ENCODE peak calls at places on chromosomes 2 and 18, in six cellular contexts. One of them, this sample, is unnamed.
A peak's percentile ranks its signal among the peaks of the same experiment; 100 is the strongest.

GRCh38 chr2:152335851-152336102 is 803 bp downstream of the FMNL2 start:
- DNase-seq in suprapubic skin: no peak
- DNase-seq in body of pancreas: peak; percentile 4
- DNase-seq in K562: no peak
- DNase-seq in ovary: peak; percentile 29
- DNase-seq in transverse colon: no peak
- DNase-seq in this sample: no peak

GRCh38 chr2:112019510-112019909 is 35.6 kb upstream of the TMEM87B start:
- DNase-seq in ovary: no peak
- DNase-seq in transverse colon: no peak
- DNase-seq in suprapubic skin: no peak
- DNase-seq in K562: no peak
- DNase-seq in body of pancreas: no peak
- DNase-seq in this sample: no peak

GRCh38 chr2:201980946-201981345 is 52.7 kb upstream of the FZD7 start:
- DNase-seq in ovary: no peak
- DNase-seq in transverse colon: no peak
- DNase-seq in K562: no peak
- DNase-seq in suprapubic skin: no peak
- DNase-seq in body of pancreas: no peak
- DNase-seq in this sample: no peak

GRCh38 chr18:32438173-32438572 is 32.5 kb downstream of the GAREM1 start:
- DNase-seq in transverse colon: no peak
- DNase-seq in K562: no peak
- DNase-seq in body of pancreas: no peak
- DNase-seq in suprapubic skin: no peak
- DNase-seq in ovary: peak; percentile 16
- DNase-seq in this sample: no peak

GRCh38 chr2:190961918-190962487 is 52.0 kb downstream of the STAT1 start:
- DNase-seq in transverse colon: no peak
- DNase-seq in suprapubic skin: no peak
- DNase-seq in K562: no peak
- DNase-seq in body of pancreas: no peak
- DNase-seq in ovary: no peak
- DNase-seq in this sample: no peak

GRCh38 chr2:151632993-151633592 is 101.2 kb downstream of the NEB start:
- DNase-seq in K562: no peak
- DNase-seq in body of pancreas: no peak
- DNase-seq in transverse colon: no peak
- DNase-seq in ovary: no peak
- DNase-seq in suprapubic skin: no peak
- DNase-seq in this sample: peak; percentile 15

GRCh38 chr18:79556829-79557585 is 122.6 kb upstream of the CTDP1 start:
- DNase-seq in body of pancreas: no peak
- DNase-seq in K562: no peak
- DNase-seq in transverse colon: no peak
- DNase-seq in ovary: peak; percentile 11
- DNase-seq in suprapubic skin: peak; percentile 71
- DNase-seq in this sample: no peak

GRCh38 chr2:10245021-10245420 is 57.7 kb upstream of the HPCAL1 start:
- DNase-seq in transverse colon: no peak
- DNase-seq in suprapubic skin: no peak
- DNase-seq in K562: no peak
- DNase-seq in body of pancreas: no peak
- DNase-seq in ovary: no peak
- DNase-seq in this sample: no peak

GRCh38 chr2:10787176-10787968 is 25.2 kb downstream of the PDIA6 start:
- DNase-seq in body of pancreas: no peak
- DNase-seq in ovary: no peak
- DNase-seq in K562: peak; percentile 39
- DNase-seq in suprapubic skin: no peak
- DNase-seq in transverse colon: peak; percentile 39
- DNase-seq in this sample: peak; percentile 47

GRCh38 chr2:234873828-234874173 is 78.0 kb upstream of the SH3BP4 start:
- DNase-seq in suprapubic skin: no peak
- DNase-seq in ovary: no peak
- DNase-seq in transverse colon: peak; percentile 12
- DNase-seq in body of pancreas: peak; percentile 38
- DNase-seq in K562: no peak
- DNase-seq in this sample: no peak

GRCh38 chr2:60549250-60550150 is 4.0 kb downstream of the BCL11A start:
- DNase-seq in ovary: no peak
- DNase-seq in body of pancreas: no peak
- DNase-seq in transverse colon: peak; percentile 46
- DNase-seq in K562: no peak
- DNase-seq in suprapubic skin: peak; percentile 79
- DNase-seq in this sample: peak; percentile 61

GRCh38 chr2:60512641-60513040 is 40.8 kb downstream of the BCL11A start:
- DNase-seq in body of pancreas: no peak
- DNase-seq in K562: no peak
- DNase-seq in transverse colon: no peak
- DNase-seq in suprapubic skin: no peak
- DNase-seq in ovary: no peak
- DNase-seq in this sample: no peak

DNA sequence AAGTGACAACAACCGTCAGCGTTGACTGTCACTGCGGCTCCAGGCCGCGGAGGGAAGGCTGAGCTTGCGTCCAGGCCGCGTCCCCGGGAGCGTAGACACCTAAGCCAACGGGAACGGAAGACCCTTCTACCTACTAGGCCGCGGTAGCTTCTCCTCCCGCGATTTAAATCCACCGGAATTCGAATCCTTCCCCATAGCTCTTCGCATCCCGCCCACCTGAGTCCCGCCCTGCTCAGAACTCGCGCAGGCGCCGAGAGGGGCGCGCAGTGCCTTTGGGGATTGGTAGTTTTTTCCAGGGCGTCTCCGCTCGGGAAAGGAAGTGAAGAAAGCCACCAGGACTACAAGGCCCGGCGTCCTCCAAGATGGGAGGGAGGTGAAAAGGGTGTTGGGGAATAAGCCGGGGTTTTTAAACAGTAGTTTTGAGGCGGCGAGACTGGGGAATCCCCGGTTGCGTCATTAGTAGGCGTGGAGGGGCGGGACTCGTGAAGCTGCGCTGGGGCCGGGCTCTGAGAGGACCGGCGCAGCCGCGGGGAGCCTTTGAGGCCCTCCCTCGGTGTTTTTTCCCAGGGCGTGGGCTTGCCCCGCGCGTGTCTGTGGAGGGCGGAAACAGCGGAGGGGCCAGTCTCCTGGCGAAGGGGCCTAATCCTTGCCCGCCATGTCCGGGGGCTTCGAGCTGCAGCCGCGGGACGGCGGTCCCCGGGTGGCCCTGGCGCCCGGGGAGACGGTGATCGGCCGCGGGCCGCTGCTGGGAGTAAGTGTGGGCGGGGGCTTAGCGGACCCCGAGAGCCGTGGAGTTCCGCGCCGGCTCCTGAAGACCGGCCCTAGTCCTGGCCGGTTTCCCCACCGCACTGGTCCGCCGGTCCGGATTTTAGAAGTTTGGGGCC is at the start of the genes APLF and FBXO48:
- DNase-seq in body of pancreas: peak; percentile 99
- DNase-seq in ovary: peak; percentile 98
- DNase-seq in K562: peak; percentile 91
- DNase-seq in transverse colon: peak; percentile 99
- DNase-seq in suprapubic skin: peak; percentile 98
- DNase-seq in this sample: peak; percentile 99
- TF ChIP-seq POLR2A in body of pancreas: peak; percentile 84
- TF ChIP-seq POLR2A in ovary: peak; percentile 56
- TF ChIP-seq POLR2A in K562: peak; percentile 79
- TF ChIP-seq POLR2A in transverse colon: peak; percentile 72
- TF ChIP-seq POLR2A in suprapubic skin: no peak
- TF ChIP-seq POLR2A in this sample: peak; percentile 83

DNA sequence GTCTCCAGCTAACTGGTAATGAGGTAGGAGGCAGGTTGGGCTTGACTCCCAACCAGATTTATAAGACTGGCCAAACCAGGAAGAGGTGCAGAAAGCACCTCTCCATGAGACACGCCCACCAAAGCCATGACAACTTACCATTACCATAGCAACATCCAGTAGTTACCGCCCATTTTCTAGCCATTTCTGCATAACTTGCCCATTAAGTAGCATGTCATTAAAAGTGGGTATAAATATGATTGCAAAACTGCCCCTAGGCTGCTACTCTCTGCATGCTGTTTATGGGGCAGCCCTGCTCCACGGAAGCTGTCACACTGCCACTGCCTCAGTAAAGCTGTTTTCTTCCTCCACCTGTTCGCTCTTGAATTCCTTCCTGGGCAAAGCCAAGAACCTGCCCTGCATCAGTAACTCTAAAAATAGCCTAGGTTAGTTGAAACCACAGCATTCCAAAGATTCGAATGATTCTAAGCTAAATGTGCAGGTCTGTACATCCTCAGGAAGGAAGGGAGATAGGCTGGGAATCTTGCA is 131.9 kb downstream of the ATL2 start:
- DNase-seq in transverse colon: no peak
- DNase-seq in body of pancreas: no peak
- DNase-seq in suprapubic skin: no peak
- DNase-seq in K562: no peak
- DNase-seq in ovary: no peak
- DNase-seq in this sample: no peak
- TF ChIP-seq POLR2A in transverse colon: no peak
- TF ChIP-seq POLR2A in body of pancreas: no peak
- TF ChIP-seq POLR2A in suprapubic skin: no peak
- TF ChIP-seq POLR2A in K562: no peak
- TF ChIP-seq POLR2A in ovary: no peak
- TF ChIP-seq POLR2A in this sample: no peak

DNA sequence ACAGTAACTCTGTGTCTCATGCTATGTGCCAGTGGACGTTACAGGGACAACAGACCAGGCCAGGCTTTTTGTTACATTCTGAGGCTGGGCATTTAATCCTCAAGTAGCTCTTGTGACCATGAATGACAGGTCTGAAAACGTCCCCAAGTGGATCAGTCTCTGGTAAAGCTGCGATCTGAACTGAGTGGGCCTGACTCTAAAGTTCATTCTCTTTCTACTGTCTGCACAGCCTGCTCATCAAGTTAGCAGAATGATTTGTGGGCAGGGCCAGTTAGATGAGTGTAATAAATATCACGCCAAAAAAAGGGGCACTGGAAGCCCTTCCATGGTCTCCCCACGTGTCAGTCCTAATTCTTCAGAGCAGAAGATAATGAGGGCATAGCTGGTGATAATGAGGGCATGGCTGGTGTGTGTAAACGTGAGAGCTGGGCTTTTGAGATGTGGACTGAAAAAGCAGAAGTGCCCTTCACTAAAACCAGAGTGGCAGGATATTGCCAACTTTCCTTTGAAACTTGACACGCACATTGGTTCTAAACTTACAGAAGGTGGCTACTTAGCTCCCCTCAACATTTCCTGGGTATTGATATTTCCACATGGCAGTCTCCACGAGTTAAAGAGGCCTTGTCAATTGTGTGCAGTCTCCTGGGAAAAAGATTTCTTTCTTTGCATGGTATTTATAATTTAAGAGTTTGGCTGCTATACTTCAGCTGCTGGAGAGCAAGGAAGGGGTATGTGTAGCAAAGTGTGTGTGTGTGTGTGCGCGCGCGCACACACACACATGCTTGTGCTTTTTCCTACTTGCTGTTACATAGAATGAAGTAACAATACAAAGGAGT is 72.7 kb upstream of the LYPD6B start:
- DNase-seq in body of pancreas: no peak
- DNase-seq in suprapubic skin: no peak
- DNase-seq in K562: no peak
- DNase-seq in ovary: no peak
- DNase-seq in transverse colon: no peak
- DNase-seq in this sample: no peak
- TF ChIP-seq POLR2A in body of pancreas: no peak
- TF ChIP-seq POLR2A in suprapubic skin: no peak
- TF ChIP-seq POLR2A in K562: no peak
- TF ChIP-seq POLR2A in ovary: no peak
- TF ChIP-seq POLR2A in transverse colon: no peak
- TF ChIP-seq POLR2A in this sample: no peak

GRCh38 chr18:75209129-75209951 is at the start of gene PTGR3:
- DNase-seq in ovary: peak; percentile 86
- DNase-seq in suprapubic skin: peak; percentile 93
- DNase-seq in transverse colon: peak; percentile 87
- DNase-seq in K562: peak; percentile 84
- DNase-seq in body of pancreas: peak; percentile 91
- DNase-seq in this sample: peak; percentile 86
- TF ChIP-seq POLR2A in ovary: peak; percentile 27
- TF ChIP-seq POLR2A in suprapubic skin: no peak
- TF ChIP-seq POLR2A in transverse colon: peak; percentile 41
- TF ChIP-seq POLR2A in K562: no peak
- TF ChIP-seq POLR2A in body of pancreas: peak; percentile 68
- TF ChIP-seq POLR2A in this sample: peak; percentile 62

DNA sequence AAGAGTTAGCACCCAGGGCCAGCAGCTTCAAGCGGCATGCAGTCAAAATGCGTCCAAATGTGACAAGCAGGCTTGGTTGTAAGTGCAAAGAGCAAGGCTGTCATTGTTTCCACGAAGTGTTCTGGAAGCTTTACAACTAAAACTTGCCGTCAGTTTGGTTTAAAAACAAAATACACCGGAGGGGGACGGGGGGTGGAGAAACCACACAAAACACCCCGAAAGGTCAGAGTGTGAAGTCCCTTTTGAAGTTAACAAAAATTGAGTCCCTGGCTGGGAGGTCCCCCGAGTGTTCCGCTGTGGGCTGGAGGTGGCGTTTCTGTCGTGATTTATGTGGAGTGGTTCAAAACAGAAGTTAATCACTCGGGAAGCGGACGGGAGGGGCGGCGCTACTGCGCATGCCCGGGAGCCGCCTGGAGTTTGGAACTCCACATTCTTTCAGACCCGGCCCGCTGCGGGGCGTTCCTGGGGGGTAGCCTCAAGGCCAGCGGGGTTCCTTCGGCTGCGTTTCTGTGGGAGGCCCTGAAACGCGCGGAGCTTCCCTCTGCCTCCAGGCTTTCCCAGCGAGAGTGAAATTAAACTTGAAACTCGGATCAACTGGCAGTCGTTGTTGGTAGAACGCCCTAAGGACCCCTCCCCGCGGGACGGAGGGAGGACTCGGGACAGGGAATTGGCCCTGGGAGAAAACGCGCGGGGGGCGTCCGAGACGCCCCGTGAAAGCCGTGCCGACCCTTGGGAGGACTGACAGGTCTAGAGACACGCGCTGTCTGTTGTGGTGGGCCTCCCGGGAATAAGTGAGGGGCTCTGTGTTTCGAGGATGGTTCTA is 1.4 kb downstream of the TGIF1 start:
- DNase-seq in transverse colon: peak; percentile 95
- DNase-seq in suprapubic skin: peak; percentile 97
- DNase-seq in body of pancreas: peak; percentile 94
- DNase-seq in ovary: peak; percentile 94
- DNase-seq in K562: peak; percentile 89
- DNase-seq in this sample: peak; percentile 95
- TF ChIP-seq POLR2A in transverse colon: peak; percentile 97
- TF ChIP-seq POLR2A in suprapubic skin: peak; percentile 29
- TF ChIP-seq POLR2A in body of pancreas: peak; percentile 91
- TF ChIP-seq POLR2A in ovary: peak; percentile 80
- TF ChIP-seq POLR2A in K562: no peak
- TF ChIP-seq POLR2A in this sample: peak; percentile 91

This sample was measured in erythroblast.